ENCODE peak calls at places on chromosomes 6 and 20, in five cellular contexts. Y, H, I, Q and B are unnamed samples.
A peak's percentile ranks its signal among the peaks of the same experiment; 100 is the strongest.

GRCh38 chr20:58713801-58714339 is 21.3 kb downstream of the NPEPL1 start:
- DNase-seq in Y (no peak), H (no peak), I (no peak), Q (no peak), B (no peak)

GRCh38 chr6:890201-890600 is 197.3 kb upstream of the EXOC2 start:
- DNase-seq in Y (no peak), H (no peak), I (no peak), Q (no peak), B (no peak)

GRCh38 chr20:23100754-23101107 is 14.6 kb upstream of the CD93 start:
- DNase-seq in Y (no peak), H (no peak), I (no peak), Q (no peak), B (no peak)

GRCh38 chr6:7151381-7151780 is 43.6 kb downstream of the RREB1 start:
- DNase-seq in Y (no peak), H (no peak), I (no peak), Q (no peak), B (no peak)

GRCh38 chr6:21522773-21523490 is 70.6 kb upstream of the SOX4 start:
- DNase-seq in Y (peak; percentile 10), H (no peak), I (no peak), Q (no peak), B (no peak)

GRCh38 chr6:27507041-27507956 is 34.4 kb upstream of the ZNF184 start:
- DNase-seq in Y (no peak), H (no peak), I (no peak), Q (no peak), B (no peak)

GRCh38 chr6:106102034-106102433 is 15.9 kb downstream of the PRDM1 start:
- DNase-seq in Y (no peak), H (no peak), I (no peak), Q (no peak), B (no peak)

GRCh38 chr6:52365871-52366540 is 4.1 kb downstream of the PAQR8 start:
- DNase-seq in Y (no peak), H (no peak), I (no peak), Q (peak; percentile 38), B (peak; percentile 35)

GRCh38 chr6:107538856-107539387 is 49.0 kb downstream of the SOBP start:
- DNase-seq in Y (no peak), H (no peak), I (no peak), Q (no peak), B (no peak)

GRCh38 chr6:33732385-33732784 is 14.3 kb downstream of the IP6K3 start:
- DNase-seq in Y (no peak), H (no peak), I (no peak), Q (no peak), B (no peak)